ENCODE peak calls at places on chromosomes 16 and 17, in six cellular contexts. R is colonic mucosa, M is lung, O is sigmoid colon, D is ovary, V is IMR-90. J is an unnamed sample. For H3K4me1, the result is how much of the 10 kb centered on the place peaks cover.

GRCh38 chr16:4376126-4376819 is 4.6 kb downstream of the VASN start:
- DNase-seq in M (peak), O (peak), R (peak), D (peak), V (peak), J (peak)

GRCh38 chr16:68884867-68885266 is 41.5 kb downstream of the TANGO6 start:
- DNase-seq in V (no peak), R (no peak), M (no peak), O (no peak), D (no peak), J (no peak)

GRCh38 chr17:34580685-34581445 is 1.5 kb downstream of the TMEM132E start:
- DNase-seq in R (no peak), V (no peak), M (no peak), O (no peak), D (no peak), J (peak)

GRCh38 chr16:77897038-77897437 is 108.7 kb downstream of the VAT1L start:
- DNase-seq in D (no peak), M (no peak), V (peak), O (no peak), R (no peak), J (no peak)

GRCh38 chr16:82456683-82457082 is 170.1 kb upstream of the CDH13 start:
- DNase-seq in D (no peak), V (peak), M (peak), R (peak), O (no peak), J (peak)

GRCh38 chr17:17663160-17664072 is 17.8 kb upstream of the RAI1 start:
- DNase-seq in O (peak), D (no peak), V (peak), M (peak), R (peak), J (peak)

GRCh38 chr17:82094931-82095776 is 2.9 kb downstream of the FASN start:
- DNase-seq in D (peak), R (no peak), O (no peak), V (no peak), M (no peak), J (no peak)

GRCh38 chr16:57319646-57320045 is 35.2 kb upstream of the PLLP start:
- DNase-seq in O (no peak), V (no peak), R (no peak), D (no peak), M (no peak), J (no peak)

GRCh38 chr17:44210342-44211192 is 8.9 kb downstream of the UBTF start:
- DNase-seq in M (peak), D (peak), V (peak), R (peak), O (peak), J (peak)

GRCh38 chr16:81061307-81061640 is 15.8 kb downstream of the C16orf46 start:
- DNase-seq in V (no peak), O (no peak), D (no peak), M (no peak), R (no peak), J (no peak)

GRCh38 chr16:85613609-85614337 is 651 bp downstream of the GSE1 start:
- DNase-seq in M (peak), O (peak), R (peak), V (no peak), D (peak), J (peak)
- H3K4me1 ChIP-seq in M (under half), O (half or more), R (under half), V (under half), D (under half), J (under half)

GRCh38 chr17:80261895-80262279 is 1.2 kb downstream of the RNF213 start:
- DNase-seq in V (no peak), D (no peak), O (no peak), R (no peak), M (no peak), J (no peak)

GRCh38 chr17:80262775-80263244 is 2.2 kb downstream of the RNF213 start:
- DNase-seq in V (no peak), D (peak), O (no peak), M (no peak), R (no peak), J (no peak)

GRCh38 chr17:80263253-80264047 is 2.8 kb downstream of the RNF213 start:
- DNase-seq in R (peak), V (peak), O (peak), D (peak), M (peak), J (peak)

GRCh38 chr17:80261159-80261894 is 675 bp downstream of the RNF213 start:
- DNase-seq in D (peak), O (peak), M (peak), V (peak), R (peak), J (peak)

GRCh38 chr17:80262291-80262690 is 1.6 kb downstream of the RNF213 start:
- DNase-seq in M (no peak), D (no peak), V (no peak), R (no peak), O (no peak), J (no peak)
- H3K4me1 ChIP-seq in M (under half), D (under half), V (under half), R (under half), O (under half), J (under half)

GRCh38 chr17:57914274-57915147 is 40.7 kb downstream of the CUEDC1 start:
- DNase-seq in V (no peak), O (no peak), R (no peak), M (no peak), D (no peak), J (no peak)
- H3K4me1 ChIP-seq in V (under half), O (half or more), R (under half), M (under half), D (under half), J (half or more)

DNA sequence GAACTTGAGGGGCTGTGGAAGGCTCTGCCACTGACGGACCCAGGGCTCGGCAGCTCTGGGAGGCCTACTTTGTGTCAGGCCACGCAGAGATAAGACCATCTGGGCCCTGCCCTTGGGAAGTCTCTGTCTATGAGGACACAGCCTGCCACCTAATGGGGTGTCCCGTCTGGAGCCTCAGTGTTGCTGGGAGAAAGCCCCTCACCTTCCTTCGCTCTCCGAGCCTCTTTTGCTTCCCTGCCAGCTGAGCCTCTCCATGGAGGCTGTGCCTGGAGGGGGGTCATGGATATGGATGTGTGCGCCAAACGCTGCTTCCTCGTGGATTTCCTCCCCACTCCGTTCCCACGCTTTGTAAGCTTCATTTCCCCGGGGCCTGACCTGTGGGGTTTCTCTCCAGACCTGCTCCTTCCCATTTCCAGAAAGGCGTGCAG is 228.8 kb downstream of the SEC14L1 start:
- DNase-seq in D (peak), M (no peak), O (peak), V (no peak), R (no peak), J (no peak)
- H3K4me1 ChIP-seq in D (under half), M (under half), O (half or more), V (under half), R (under half), J (under half)

DNA sequence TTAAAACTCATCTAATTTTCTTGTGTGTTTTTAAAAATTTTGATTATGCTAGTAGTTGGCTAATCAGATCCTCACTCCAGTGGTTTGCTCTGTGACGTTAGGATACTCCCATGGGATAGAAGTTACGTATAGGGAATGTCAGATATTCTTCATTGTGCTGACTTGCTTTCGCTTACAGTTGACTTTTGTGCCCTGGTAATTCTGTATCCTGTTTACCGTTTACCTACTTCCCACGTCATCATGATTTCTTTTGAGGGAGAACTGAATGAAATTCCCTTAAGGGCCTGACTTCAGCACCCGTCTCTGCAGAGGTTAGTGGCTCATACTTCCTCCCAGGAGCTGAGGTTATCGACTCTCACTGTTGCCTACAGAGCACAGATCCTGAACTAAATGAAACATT is 2.6 kb downstream of the PRKAR1A start:
- DNase-seq in V (peak), O (no peak), R (no peak), M (no peak), D (no peak), J (peak)
- H3K4me1 ChIP-seq in V (under half), O (under half), R (under half), M (under half), D (under half), J (under half)

DNA sequence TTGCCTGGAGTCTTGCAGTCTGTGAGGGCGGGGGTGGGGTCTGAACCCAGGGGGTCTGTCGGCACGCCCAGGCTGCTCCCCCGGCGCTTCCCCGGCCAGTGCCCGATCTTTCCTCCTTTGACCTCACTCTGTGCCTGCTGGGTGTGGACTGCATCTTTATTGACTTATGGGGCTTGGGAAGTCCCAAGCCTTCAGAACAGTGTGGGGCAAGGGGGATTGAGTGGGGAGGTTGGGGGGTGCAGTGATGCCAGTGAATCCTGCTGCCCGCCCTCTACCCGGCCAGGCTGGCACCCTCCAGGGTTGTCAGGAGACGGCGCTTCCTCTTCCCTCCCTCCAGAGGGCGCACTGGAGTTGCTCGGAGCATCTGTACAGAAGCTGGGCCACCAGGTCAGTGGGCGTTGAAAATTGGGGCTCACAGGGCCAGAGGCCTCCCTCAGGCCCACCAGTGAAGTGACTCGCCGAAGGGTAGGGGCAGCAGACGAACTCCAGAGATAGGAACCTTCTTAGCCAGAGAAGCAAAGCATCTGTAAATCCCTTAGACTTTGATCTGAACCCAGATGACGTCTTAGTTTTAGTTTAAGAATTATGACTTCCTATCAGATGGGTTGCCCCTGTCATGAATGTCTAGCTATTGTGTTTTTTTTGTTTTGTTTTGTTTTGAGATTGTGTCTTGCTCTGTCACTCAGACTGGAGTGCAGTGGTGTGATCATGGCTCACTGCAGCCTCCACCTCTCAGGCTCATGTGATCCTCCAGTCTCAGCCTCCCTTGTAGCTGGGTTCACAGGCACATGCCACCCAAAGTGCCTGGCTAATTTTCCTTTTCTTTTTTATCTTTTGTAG is 184.8 kb upstream of the CIBAR2 start:
- DNase-seq in M (no peak), R (peak), O (no peak), D (no peak), V (no peak), J (peak)
- H3K4me1 ChIP-seq in M (under half), R (under half), O (under half), D (under half), V (under half), J (under half)

DNA sequence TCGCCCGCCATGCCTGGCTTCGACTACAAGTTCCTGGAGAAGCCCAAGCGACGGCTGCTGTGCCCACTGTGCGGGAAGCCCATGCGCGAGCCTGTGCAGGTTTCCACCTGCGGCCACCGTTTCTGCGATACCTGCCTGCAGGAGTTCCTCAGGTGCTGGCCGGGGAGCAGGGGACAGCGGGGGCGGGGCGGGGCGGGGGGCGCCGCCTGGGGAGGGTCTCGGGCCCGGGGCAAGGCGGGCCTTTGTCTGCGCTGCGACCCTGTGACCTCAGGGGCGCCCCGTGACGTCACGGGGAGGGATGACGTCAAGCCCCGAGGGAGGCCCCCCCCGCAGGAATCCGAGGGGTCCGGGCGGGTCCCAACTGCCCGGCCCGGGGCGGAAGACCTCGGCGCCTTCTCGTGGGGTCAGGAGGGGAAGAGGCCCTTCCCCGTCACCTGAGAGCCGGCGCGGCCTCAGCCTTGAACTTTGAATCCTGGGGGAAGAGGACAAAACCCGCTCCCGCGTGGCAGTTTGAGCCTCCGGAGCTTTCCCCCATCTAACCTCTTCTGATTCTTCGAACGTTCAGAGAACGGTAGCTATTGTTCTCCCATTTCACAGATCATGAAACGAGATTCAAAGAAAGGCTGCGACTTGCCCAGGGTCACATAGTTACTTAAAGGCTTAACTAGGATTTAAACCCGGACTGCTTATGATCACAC is 442 bp downstream of the TRAF4 start:
- DNase-seq in O (peak), R (peak), D (peak), V (peak), M (peak), J (peak)
- H3K4me1 ChIP-seq in O (under half), R (under half), D (under half), V (under half), M (under half), J (under half)